ENCODE peak calls at places on chromosomes 6 and 20, in six cellular contexts. One of them, this sample, is unnamed.
A peak's percentile ranks its signal among the peaks of the same experiment; 100 is the strongest.

GRCh38 chr6:130778946-130779657 is 48.1 kb upstream of the SMLR1 start:
- DNase-seq in ascending aorta: no peak
- DNase-seq in GM23248: peak; percentile 86
- DNase-seq in mesendoderm: no peak
- DNase-seq in esophagus squamous epithelium: no peak
- DNase-seq in thyroid gland: no peak
- DNase-seq in this sample: no peak

GRCh38 chr6:89432875-89433636 is at the start of gene ANKRD6:
- DNase-seq in mesendoderm: peak; percentile 79
- DNase-seq in esophagus squamous epithelium: no peak
- DNase-seq in GM23248: peak; percentile 67
- DNase-seq in ascending aorta: peak; percentile 85
- DNase-seq in thyroid gland: peak; percentile 83
- DNase-seq in this sample: no peak

GRCh38 chr6:76684881-76685280 is 612.4 kb upstream of the IMPG1 start:
- DNase-seq in mesendoderm: peak; percentile 64
- DNase-seq in GM23248: no peak
- DNase-seq in ascending aorta: no peak
- DNase-seq in esophagus squamous epithelium: no peak
- DNase-seq in thyroid gland: no peak
- DNase-seq in this sample: no peak

GRCh38 chr20:8853805-8854338 is 215.0 kb upstream of the PLCB4 start:
- DNase-seq in thyroid gland: peak; percentile 12
- DNase-seq in GM23248: peak; percentile 75
- DNase-seq in esophagus squamous epithelium: no peak
- DNase-seq in ascending aorta: peak; percentile 66
- DNase-seq in mesendoderm: peak; percentile 85
- DNase-seq in this sample: peak; percentile 3

GRCh38 chr6:1310628-1311399 is 1.1 kb upstream of the FOXQ1 start:
- DNase-seq in GM23248: peak; percentile 46
- DNase-seq in ascending aorta: no peak
- DNase-seq in esophagus squamous epithelium: no peak
- DNase-seq in mesendoderm: peak; percentile 39
- DNase-seq in thyroid gland: peak; percentile 78
- DNase-seq in this sample: no peak

GRCh38 chr6:5084192-5084786 is 852 bp upstream of the PPP1R3G start:
- DNase-seq in mesendoderm: no peak
- DNase-seq in GM23248: no peak
- DNase-seq in thyroid gland: peak; percentile 15
- DNase-seq in esophagus squamous epithelium: no peak
- DNase-seq in ascending aorta: no peak
- DNase-seq in this sample: no peak

GRCh38 chr6:145148392-145149175 is 586.7 kb downstream of the EPM2A start:
- DNase-seq in thyroid gland: no peak
- DNase-seq in GM23248: peak; percentile 83
- DNase-seq in esophagus squamous epithelium: no peak
- DNase-seq in ascending aorta: no peak
- DNase-seq in mesendoderm: peak; percentile 46
- DNase-seq in this sample: peak; percentile 92

GRCh38 chr6:47631248-47632196 is 66.9 kb upstream of the ADGRF4 start:
- DNase-seq in GM23248: peak; percentile 54
- DNase-seq in thyroid gland: no peak
- DNase-seq in esophagus squamous epithelium: no peak
- DNase-seq in ascending aorta: no peak
- DNase-seq in mesendoderm: peak; percentile 82
- DNase-seq in this sample: no peak

GRCh38 chr6:113401231-113401630 is 455.9 kb upstream of the MARCKS start:
- DNase-seq in GM23248: no peak
- DNase-seq in esophagus squamous epithelium: no peak
- DNase-seq in mesendoderm: no peak
- DNase-seq in ascending aorta: no peak
- DNase-seq in thyroid gland: no peak
- DNase-seq in this sample: no peak

GRCh38 chr20:2520617-2521016 is 11.9 kb upstream of the ZNF343 start:
- DNase-seq in esophagus squamous epithelium: no peak
- DNase-seq in ascending aorta: no peak
- DNase-seq in thyroid gland: no peak
- DNase-seq in GM23248: no peak
- DNase-seq in mesendoderm: no peak
- DNase-seq in this sample: no peak

GRCh38 chr6:37019065-37019450 is 13.6 kb downstream of the FGD2 start:
- DNase-seq in esophagus squamous epithelium: no peak
- DNase-seq in GM23248: no peak
- DNase-seq in ascending aorta: no peak
- DNase-seq in thyroid gland: peak; percentile 86
- DNase-seq in mesendoderm: no peak
- DNase-seq in this sample: no peak

GRCh38 chr6:37653933-37654565 is 43.6 kb downstream of the MDGA1 start:
- DNase-seq in ascending aorta: no peak
- DNase-seq in mesendoderm: peak; percentile 88
- DNase-seq in GM23248: peak; percentile 33
- DNase-seq in thyroid gland: no peak
- DNase-seq in esophagus squamous epithelium: no peak
- DNase-seq in this sample: no peak

GRCh38 chr6:47733879-47734558 is 35.6 kb downstream of the ADGRF4 start:
- DNase-seq in esophagus squamous epithelium: no peak
- DNase-seq in thyroid gland: no peak
- DNase-seq in GM23248: peak; percentile 4
- DNase-seq in mesendoderm: peak; percentile 66
- DNase-seq in ascending aorta: no peak
- DNase-seq in this sample: no peak

GRCh38 chr20:63102720-63103375 is 96.1 kb upstream of the BHLHE23 start:
- DNase-seq in ascending aorta: peak; percentile 73
- DNase-seq in mesendoderm: peak; percentile 58
- DNase-seq in esophagus squamous epithelium: no peak
- DNase-seq in thyroid gland: peak; percentile 11
- DNase-seq in GM23248: peak; percentile 69
- DNase-seq in this sample: no peak

GRCh38 chr6:46491201-46491788 is at the start of gene RCAN2:
- DNase-seq in thyroid gland: peak; percentile 85
- DNase-seq in ascending aorta: peak; percentile 91
- DNase-seq in GM23248: peak; percentile 88
- DNase-seq in mesendoderm: peak; percentile 92
- DNase-seq in esophagus squamous epithelium: no peak
- DNase-seq in this sample: no peak

GRCh38 chr6:113859349-113860164 is 2.4 kb downstream of the MARCKS start:
- DNase-seq in ascending aorta: no peak
- DNase-seq in thyroid gland: peak; percentile 35
- DNase-seq in esophagus squamous epithelium: no peak
- DNase-seq in GM23248: peak; percentile 78
- DNase-seq in mesendoderm: peak; percentile 60
- DNase-seq in this sample: no peak

GRCh38 chr6:16803294-16804006 is 42.2 kb upstream of the ATXN1 start:
- DNase-seq in ascending aorta: peak; percentile 67
- DNase-seq in esophagus squamous epithelium: no peak
- DNase-seq in thyroid gland: peak; percentile 54
- DNase-seq in mesendoderm: peak; percentile 97
- DNase-seq in GM23248: no peak
- DNase-seq in this sample: no peak
- H3K27ac ChIP-seq in ascending aorta: no peak overlapping the region
- H3K27ac ChIP-seq in esophagus squamous epithelium: no peak overlapping the region
- H3K27ac ChIP-seq in thyroid gland: no peak overlapping the region
- H3K27ac ChIP-seq in mesendoderm: no peak overlapping the region
- H3K27ac ChIP-seq in GM23248: no peak overlapping the region
- H3K27ac ChIP-seq in this sample: no peak overlapping the region

GRCh38 chr6:73768630-73769029 is 72.6 kb downstream of the CD109 start:
- DNase-seq in GM23248: no peak
- DNase-seq in thyroid gland: no peak
- DNase-seq in ascending aorta: no peak
- DNase-seq in esophagus squamous epithelium: no peak
- DNase-seq in mesendoderm: no peak
- DNase-seq in this sample: no peak
- H3K27ac ChIP-seq in GM23248: no peak overlapping the region
- H3K27ac ChIP-seq in thyroid gland: no peak overlapping the region
- H3K27ac ChIP-seq in ascending aorta: no peak overlapping the region
- H3K27ac ChIP-seq in esophagus squamous epithelium: no peak overlapping the region
- H3K27ac ChIP-seq in mesendoderm: no peak overlapping the region
- H3K27ac ChIP-seq in this sample: no peak overlapping the region

GRCh38 chr6:32173051-32173727 is 2.7 kb downstream of the AGPAT1 start:
- DNase-seq in mesendoderm: peak; percentile 84
- DNase-seq in thyroid gland: no peak
- DNase-seq in esophagus squamous epithelium: no peak
- DNase-seq in GM23248: no peak
- DNase-seq in ascending aorta: no peak
- DNase-seq in this sample: no peak
- H3K27ac ChIP-seq in mesendoderm: no peak overlapping the region
- H3K27ac ChIP-seq in thyroid gland: no peak overlapping the region
- H3K27ac ChIP-seq in esophagus squamous epithelium: peak overlapping the region; percentile 1
- H3K27ac ChIP-seq in GM23248: no peak overlapping the region
- H3K27ac ChIP-seq in ascending aorta: no peak overlapping the region
- H3K27ac ChIP-seq in this sample: no peak overlapping the region

DNA sequence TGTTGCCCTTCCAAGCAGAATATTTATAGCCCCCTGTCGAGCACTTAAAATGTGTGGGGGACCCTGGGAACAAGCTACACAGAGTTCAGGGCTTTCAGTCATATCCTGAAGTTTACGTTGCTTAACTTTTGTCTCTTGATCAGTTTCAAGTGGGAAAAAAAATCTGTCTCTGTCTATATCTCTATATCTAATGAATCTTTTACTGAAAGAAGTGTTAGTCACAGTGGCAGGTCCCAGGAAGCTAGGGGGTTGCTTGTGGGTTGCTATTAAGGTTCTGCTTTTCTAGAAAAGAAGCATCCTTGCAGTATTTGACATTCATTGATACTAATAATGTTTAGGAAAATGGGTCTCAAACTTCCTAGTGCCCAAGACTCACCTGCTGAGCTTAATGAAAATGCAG is 76.7 kb upstream of the CLDN20 start:
- DNase-seq in GM23248: peak; percentile 18
- DNase-seq in esophagus squamous epithelium: no peak
- DNase-seq in mesendoderm: no peak
- DNase-seq in ascending aorta: no peak
- DNase-seq in thyroid gland: no peak
- DNase-seq in this sample: no peak
- H3K27ac ChIP-seq in GM23248: no peak overlapping the region
- H3K27ac ChIP-seq in esophagus squamous epithelium: peak overlapping the region; percentile 36
- H3K27ac ChIP-seq in mesendoderm: no peak overlapping the region
- H3K27ac ChIP-seq in ascending aorta: peak overlapping the region; percentile 11
- H3K27ac ChIP-seq in thyroid gland: peak overlapping the region; percentile 51
- H3K27ac ChIP-seq in this sample: peak overlapping the region; percentile 52

DNA sequence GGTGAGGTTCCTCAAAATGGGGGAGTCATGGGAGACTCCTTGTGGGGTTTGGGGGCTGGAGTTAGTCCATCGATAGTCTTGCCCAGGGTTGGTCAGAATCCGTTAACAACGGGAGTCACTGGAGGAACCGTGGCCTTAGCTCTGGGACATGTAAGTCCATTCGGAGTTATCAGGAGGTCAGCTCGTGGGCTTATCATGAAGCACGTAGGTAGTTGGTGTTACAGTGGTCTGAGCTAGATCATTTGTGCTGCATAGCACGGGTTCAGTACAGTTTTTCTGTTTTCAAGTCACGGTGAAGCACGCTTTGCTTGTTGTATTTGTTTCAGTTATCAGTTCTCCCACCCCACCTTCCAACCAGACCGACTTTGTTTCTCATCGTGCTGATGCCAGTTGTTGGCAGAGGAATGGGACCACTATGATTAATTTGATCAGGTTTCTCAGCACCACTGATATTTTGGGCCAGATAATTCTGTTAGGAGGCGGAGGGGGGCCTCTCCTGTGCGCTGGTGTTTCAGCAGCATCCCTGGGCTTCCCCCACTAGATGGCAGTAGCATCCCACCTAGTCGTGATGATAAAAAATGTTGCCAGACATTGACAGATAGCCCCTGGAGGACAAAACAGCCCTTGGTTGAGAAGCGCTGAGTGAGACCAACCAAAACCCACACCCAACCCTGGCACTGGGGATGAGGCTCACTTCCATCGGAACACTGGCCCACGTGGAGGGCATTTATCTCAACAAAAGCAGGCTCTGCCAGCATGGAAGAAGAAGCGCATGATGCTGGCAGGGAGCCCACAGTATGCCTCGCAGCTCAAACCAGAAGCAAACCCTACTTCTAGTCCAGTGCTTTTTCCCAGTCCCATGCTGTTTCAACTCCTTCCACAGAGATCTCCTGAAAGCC is 2.2 kb upstream of the APMAP start:
- DNase-seq in GM23248: peak; percentile 79
- DNase-seq in esophagus squamous epithelium: no peak
- DNase-seq in mesendoderm: peak; percentile 80
- DNase-seq in ascending aorta: peak; percentile 89
- DNase-seq in thyroid gland: peak; percentile 80
- DNase-seq in this sample: no peak
- H3K27ac ChIP-seq in GM23248: no peak overlapping the region
- H3K27ac ChIP-seq in esophagus squamous epithelium: no peak overlapping the region
- H3K27ac ChIP-seq in mesendoderm: no peak overlapping the region
- H3K27ac ChIP-seq in ascending aorta: no peak overlapping the region
- H3K27ac ChIP-seq in thyroid gland: peak overlapping the region; percentile 30
- H3K27ac ChIP-seq in this sample: no peak overlapping the region

This sample was measured in epithelial cell of prostate.